ENCODE peak calls at places on chromosomes 6 and 20, in six cellular contexts. W is A549, R is HepG2, O is K562, H is endothelial cell of umbilical vein, I is GM12878. V is an unnamed sample.

GRCh38 chr6:2688416-2689064 is 62.2 kb downstream of the MYLK4 start:
- DNase-seq in W (peak; percentile 21), R (peak; percentile 23), O (peak; percentile 21), H (peak; percentile 24), I (no peak), V (peak; percentile 67)

GRCh38 chr20:63708301-63709148 is 686 bp downstream of the ZGPAT start:
- DNase-seq in W (no peak), R (no peak), O (no peak), H (no peak), I (no peak), V (peak; percentile 52)

GRCh38 chr6:76706566-76706965 is 634.1 kb upstream of the IMPG1 start:
- DNase-seq in W (no peak), R (no peak), O (no peak), H (no peak), I (no peak), V (no peak)

GRCh38 chr20:37932074-37932473 is 29.1 kb downstream of the VSTM2L start:
- DNase-seq in W (no peak), R (no peak), O (no peak), H (no peak), I (no peak), V (no peak)

GRCh38 chr6:113476937-113477839 is 380.0 kb upstream of the MARCKS start:
- DNase-seq in W (no peak), R (no peak), O (no peak), H (no peak), I (no peak), V (no peak)

GRCh38 chr20:48342822-48343513 is 484.8 kb downstream of the PREX1 start:
- DNase-seq in W (no peak), R (no peak), O (no peak), H (no peak), I (no peak), V (no peak)

GRCh38 chr20:32516985-32517873 is 67.9 kb downstream of the NOL4L start:
- DNase-seq in W (no peak), R (no peak), O (no peak), H (peak; percentile 63), I (no peak), V (no peak)

GRCh38 chr6:111709615-111710398 is 104.1 kb upstream of the TRAF3IP2 start:
- DNase-seq in W (peak; percentile 48), R (peak; percentile 68), O (peak; percentile 69), H (peak; percentile 84), I (peak; percentile 33), V (peak; percentile 78)

GRCh38 chr6:39416728-39417127 is 94.2 kb upstream of the KCNK16 start:
- DNase-seq in W (peak; percentile 37), R (no peak), O (no peak), H (no peak), I (no peak), V (no peak)

GRCh38 chr6:65638047-65638831 is 68.8 kb downstream of the EYS start:
- DNase-seq in W (peak; percentile 33), R (peak; percentile 45), O (peak; percentile 4), H (no peak), I (no peak), V (peak; percentile 39)

GRCh38 chr6:11277275-11278206 is 45.1 kb upstream of the NEDD9 start:
- DNase-seq in W (peak; percentile 55), R (peak; percentile 90), O (no peak), H (peak; percentile 71), I (peak; percentile 94), V (no peak)

GRCh38 chr6:136656121-136656520 is 105.9 kb upstream of the MAP7 start:
- DNase-seq in W (no peak), R (no peak), O (no peak), H (no peak), I (no peak), V (no peak)

GRCh38 chr20:10986586-10986985 is 312.8 kb upstream of the JAG1 start:
- DNase-seq in W (no peak), R (no peak), O (no peak), H (no peak), I (no peak), V (no peak)

GRCh38 chr6:7219310-7219709 is 93.7 kb downstream of the SSR1 start:
- DNase-seq in W (no peak), R (peak; percentile 40), O (peak; percentile 51), H (no peak), I (no peak), V (peak; percentile 87)

GRCh38 chr20:10414982-10415650 is 18.9 kb downstream of the MKKS start:
- DNase-seq in W (peak; percentile 59), R (no peak), O (no peak), H (peak; percentile 44), I (no peak), V (no peak)

GRCh38 chr6:156988276-156989158 is 211.3 kb downstream of the ARID1B start:
- DNase-seq in W (no peak), R (peak; percentile 39), O (peak; percentile 83), H (no peak), I (peak; percentile 57), V (peak; percentile 62)

GRCh38 chr20:56409521-56409920 is 2.5 kb upstream of the CASS4 start:
- DNase-seq in W (no peak), R (no peak), O (no peak), H (no peak), I (no peak), V (peak; percentile 81)

GRCh38 chr20:46128310-46129151 is 10.4 kb downstream of the CD40 start:
- DNase-seq in W (peak; percentile 29), R (peak; percentile 23), O (peak; percentile 53), H (peak; percentile 30), I (no peak), V (peak; percentile 42)

GRCh38 chr6:44925100-44925739 is 402.9 kb upstream of the RUNX2 start:
- DNase-seq in W (peak; percentile 25), R (peak; percentile 44), O (peak; percentile 63), H (peak; percentile 59), I (peak; percentile 13), V (peak; percentile 20)

GRCh38 chr6:165117121-165117520 is 192.3 kb downstream of the C6orf118 start:
- DNase-seq in W (no peak), R (no peak), O (no peak), H (no peak), I (no peak), V (no peak)

GRCh38 chr6:42505377-42505702 is 53.6 kb upstream of the TRERF1 start:
- DNase-seq in W (peak; percentile 57), R (no peak), O (no peak), H (peak; percentile 31), I (no peak), V (no peak)

GRCh38 chr6:10838794-10839333 is 525 bp upstream of the MAK start:
- DNase-seq in W (no peak), R (no peak), O (no peak), H (no peak), I (peak; percentile 85), V (no peak)

GRCh38 chr20:25310268-25310920 is 62.5 kb downstream of the PYGB start:
- DNase-seq in W (peak; percentile 95), R (peak; percentile 99), O (peak; percentile 88), H (peak; percentile 68), I (peak; percentile 67), V (peak; percentile 94)

GRCh38 chr6:30321692-30322388 is 4.9 kb upstream of the TRIM39 start:
- DNase-seq in W (no peak), R (no peak), O (no peak), H (no peak), I (no peak), V (no peak)

GRCh38 chr20:25149986-25150385 is 45.5 kb upstream of the ENTPD6 start:
- DNase-seq in W (no peak), R (no peak), O (no peak), H (no peak), I (no peak), V (no peak)

GRCh38 chr20:12056836-12057235 is 139.1 kb downstream of the BTBD3 start:
- DNase-seq in W (no peak), R (no peak), O (no peak), H (no peak), I (no peak), V (peak; percentile 25)

GRCh38 chr6:30238178-30238795 is 25.1 kb upstream of the TRIM26 start:
- DNase-seq in W (peak; percentile 50), R (peak; percentile 60), O (peak; percentile 65), H (no peak), I (no peak), V (peak; percentile 29)

GRCh38 chr6:49550413-49551125 is at the start of gene C6orf141:
- DNase-seq in W (peak; percentile 65), R (no peak), O (no peak), H (peak; percentile 24), I (no peak), V (no peak)

GRCh38 chr6:150088481-150089154 is 19.7 kb upstream of the ULBP3 start:
- DNase-seq in W (no peak), R (no peak), O (no peak), H (no peak), I (no peak), V (no peak)

GRCh38 chr6:150091466-150091865 is 22.5 kb upstream of the ULBP3 start:
- DNase-seq in W (no peak), R (no peak), O (no peak), H (no peak), I (no peak), V (no peak)

GRCh38 chr6:150098155-150098554 is 29.2 kb upstream of the ULBP3 start:
- DNase-seq in W (no peak), R (no peak), O (no peak), H (no peak), I (no peak), V (no peak)

GRCh38 chr6:150090328-150090727 is 21.4 kb upstream of the ULBP3 start:
- DNase-seq in W (no peak), R (no peak), O (no peak), H (no peak), I (no peak), V (no peak)

GRCh38 chr6:150093397-150093796 is 24.5 kb upstream of the ULBP3 start:
- DNase-seq in W (no peak), R (no peak), O (no peak), H (no peak), I (no peak), V (no peak)
- TF ChIP-seq MYC in W (no peak), R (no peak), O (no peak), H (no peak), I (no peak), V (no peak)

GRCh38 chr6:133817460-133818047 is 71.4 kb upstream of the TCF21 start:
- DNase-seq in W (no peak), R (peak; percentile 34), O (peak; percentile 61), H (no peak), I (no peak), V (peak; percentile 28)
- TF ChIP-seq MAX in W (no peak), R (no peak), O (no peak), H (no peak), I (no peak), V (no peak)

GRCh38 chr20:62364911-62365736 is 2.0 kb downstream of the LAMA5 start:
- DNase-seq in W (peak; percentile 56), R (no peak), O (no peak), H (no peak), I (no peak), V (no peak)
- TF ChIP-seq MYC in W (no peak), R (no peak), O (no peak), H (no peak), I (no peak), V (no peak)

DNA sequence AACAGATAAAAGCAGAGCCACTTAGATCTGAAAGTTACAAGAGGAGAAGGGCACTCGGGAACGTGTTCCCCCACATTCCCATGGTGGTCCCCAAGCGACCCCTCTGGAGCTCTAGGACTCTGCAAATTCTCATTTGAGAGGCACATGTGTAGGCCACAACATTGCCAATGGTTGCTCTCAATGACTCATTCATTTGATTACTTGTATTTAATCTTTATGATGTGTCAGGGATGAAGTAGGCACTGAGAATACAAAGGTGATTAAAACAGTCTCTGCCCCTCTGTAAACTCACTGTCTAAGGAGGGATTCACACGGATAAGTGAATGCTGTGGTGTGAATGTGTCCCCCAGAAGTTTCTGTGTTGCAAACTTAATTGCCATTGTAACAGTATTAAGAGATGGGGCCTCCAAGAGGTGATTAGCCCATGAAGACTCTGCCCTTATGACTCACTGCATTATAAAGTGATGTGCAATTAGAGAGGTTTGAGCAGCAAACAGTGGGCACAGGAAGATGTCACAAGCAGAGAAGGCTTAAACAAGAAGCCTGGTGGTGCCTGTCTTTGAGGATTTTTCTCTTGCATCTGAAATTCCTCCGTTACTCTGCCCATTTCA is 34.0 kb upstream of the TRAM2 start:
- DNase-seq in W (no peak), R (peak; percentile 40), O (no peak), H (no peak), I (no peak), V (peak; percentile 46)
- TF ChIP-seq MAX in W (no peak), R (no peak), O (no peak), H (no peak), I (no peak), V (no peak)

V was measured in NB4.